ENCODE peak calls at places on chromosomes 13 and 19, in nine cellular contexts. One of them, this sample, is unnamed.

GRCh38 chr13:100089633-100090032 is 740 bp downstream of the PCCA start:
- DNase-seq in AG04449: no peak
- DNase-seq in fibroblast of the aortic adventitia: peak
- DNase-seq in IMR-90: peak
- DNase-seq in BJ: no peak
- DNase-seq in lower lobe of right lung: no peak
- DNase-seq in retinal pigment epithelial cell: no peak
- DNase-seq in stomach: no peak
- DNase-seq in HL-60: no peak
- DNase-seq in this sample: no peak

GRCh38 chr19:29806098-29806866 is 5.5 kb upstream of the CCNE1 start:
- DNase-seq in AG04449: no peak
- DNase-seq in lower lobe of right lung: peak
- DNase-seq in stomach: no peak
- DNase-seq in BJ: no peak
- DNase-seq in IMR-90: peak
- DNase-seq in retinal pigment epithelial cell: peak
- DNase-seq in fibroblast of the aortic adventitia: peak
- DNase-seq in HL-60: no peak
- DNase-seq in this sample: no peak

GRCh38 chr19:43438291-43439162 is 23.8 kb downstream of the TEX101 start:
- DNase-seq in retinal pigment epithelial cell: no peak
- DNase-seq in AG04449: no peak
- DNase-seq in stomach: peak
- DNase-seq in IMR-90: peak
- DNase-seq in HL-60: no peak
- DNase-seq in fibroblast of the aortic adventitia: peak
- DNase-seq in BJ: peak
- DNase-seq in lower lobe of right lung: no peak
- DNase-seq in this sample: peak

GRCh38 chr19:51079486-51080110 is 3.1 kb downstream of the KLK14 start:
- DNase-seq in AG04449: no peak
- DNase-seq in HL-60: no peak
- DNase-seq in IMR-90: no peak
- DNase-seq in fibroblast of the aortic adventitia: no peak
- DNase-seq in retinal pigment epithelial cell: no peak
- DNase-seq in BJ: no peak
- DNase-seq in stomach: peak
- DNase-seq in lower lobe of right lung: no peak
- DNase-seq in this sample: no peak

GRCh38 chr19:21328402-21328801 is 808 bp downstream of the ZNF708 start:
- DNase-seq in IMR-90: no peak
- DNase-seq in stomach: no peak
- DNase-seq in AG04449: no peak
- DNase-seq in lower lobe of right lung: no peak
- DNase-seq in BJ: no peak
- DNase-seq in retinal pigment epithelial cell: no peak
- DNase-seq in HL-60: no peak
- DNase-seq in fibroblast of the aortic adventitia: peak
- DNase-seq in this sample: no peak

GRCh38 chr13:83377486-83377885 is 504.8 kb downstream of the SLITRK1 start:
- DNase-seq in lower lobe of right lung: no peak
- DNase-seq in stomach: no peak
- DNase-seq in BJ: no peak
- DNase-seq in IMR-90: peak
- DNase-seq in HL-60: no peak
- DNase-seq in fibroblast of the aortic adventitia: peak
- DNase-seq in AG04449: no peak
- DNase-seq in retinal pigment epithelial cell: peak
- DNase-seq in this sample: no peak

GRCh38 chr19:47372603-47373002 is 23.5 kb downstream of the DHX34 start:
- DNase-seq in IMR-90: no peak
- DNase-seq in BJ: no peak
- DNase-seq in HL-60: no peak
- DNase-seq in stomach: no peak
- DNase-seq in fibroblast of the aortic adventitia: no peak
- DNase-seq in AG04449: no peak
- DNase-seq in lower lobe of right lung: no peak
- DNase-seq in retinal pigment epithelial cell: no peak
- DNase-seq in this sample: no peak

GRCh38 chr19:31715249-31715944 is 366.2 kb upstream of the TSHZ3 start:
- DNase-seq in stomach: no peak
- DNase-seq in BJ: no peak
- DNase-seq in AG04449: no peak
- DNase-seq in IMR-90: no peak
- DNase-seq in HL-60: no peak
- DNase-seq in fibroblast of the aortic adventitia: peak
- DNase-seq in lower lobe of right lung: no peak
- DNase-seq in retinal pigment epithelial cell: no peak
- DNase-seq in this sample: no peak

GRCh38 chr13:112248909-112249592 is 127.1 kb upstream of the SPACA7 start:
- DNase-seq in HL-60: no peak
- DNase-seq in stomach: no peak
- DNase-seq in BJ: no peak
- DNase-seq in AG04449: no peak
- DNase-seq in IMR-90: no peak
- DNase-seq in retinal pigment epithelial cell: no peak
- DNase-seq in fibroblast of the aortic adventitia: no peak
- DNase-seq in lower lobe of right lung: no peak
- DNase-seq in this sample: no peak

GRCh38 chr13:30464496-30465351 is 1.0 kb downstream of the HMGB1 start:
- DNase-seq in retinal pigment epithelial cell: peak
- DNase-seq in BJ: no peak
- DNase-seq in fibroblast of the aortic adventitia: peak
- DNase-seq in lower lobe of right lung: peak
- DNase-seq in AG04449: no peak
- DNase-seq in stomach: peak
- DNase-seq in HL-60: peak
- DNase-seq in IMR-90: peak
- DNase-seq in this sample: peak

GRCh38 chr19:48779636-48780035 is 24.3 kb downstream of the FGF21 start:
- DNase-seq in BJ: no peak
- DNase-seq in HL-60: no peak
- DNase-seq in retinal pigment epithelial cell: no peak
- DNase-seq in lower lobe of right lung: no peak
- DNase-seq in AG04449: no peak
- DNase-seq in IMR-90: no peak
- DNase-seq in stomach: no peak
- DNase-seq in fibroblast of the aortic adventitia: no peak
- DNase-seq in this sample: no peak

GRCh38 chr19:48780684-48781391 is 25.5 kb downstream of the FGF21 start:
- DNase-seq in retinal pigment epithelial cell: no peak
- DNase-seq in HL-60: no peak
- DNase-seq in stomach: peak
- DNase-seq in IMR-90: peak
- DNase-seq in lower lobe of right lung: no peak
- DNase-seq in AG04449: no peak
- DNase-seq in BJ: no peak
- DNase-seq in fibroblast of the aortic adventitia: peak
- DNase-seq in this sample: peak

DNA sequence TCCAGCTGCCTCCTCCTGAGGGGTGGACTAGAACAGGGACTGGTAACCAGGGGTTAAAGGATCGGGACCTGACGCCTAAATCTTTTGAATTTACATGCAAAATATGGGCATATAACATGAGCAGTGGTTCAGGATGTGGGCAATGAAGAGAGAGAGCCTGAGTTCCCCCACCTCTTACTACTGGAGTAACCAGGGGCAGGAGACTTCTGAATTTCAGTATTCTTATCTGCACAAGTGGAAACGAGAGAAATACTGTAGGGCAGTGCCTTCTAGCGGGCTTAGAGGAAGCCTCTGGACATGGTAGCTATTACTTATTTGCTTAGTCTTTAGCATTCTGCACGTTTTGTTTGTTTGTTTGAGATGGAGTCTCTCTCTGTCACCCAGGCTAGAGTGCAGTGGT is 26.3 kb downstream of the BCAT2 start:
- DNase-seq in lower lobe of right lung: no peak
- DNase-seq in fibroblast of the aortic adventitia: peak
- DNase-seq in HL-60: no peak
- DNase-seq in stomach: no peak
- DNase-seq in IMR-90: no peak
- DNase-seq in retinal pigment epithelial cell: no peak
- DNase-seq in BJ: no peak
- DNase-seq in AG04449: no peak
- DNase-seq in this sample: no peak
- TF ChIP-seq CTCF in lower lobe of right lung: no peak
- TF ChIP-seq CTCF in fibroblast of the aortic adventitia: peak
- TF ChIP-seq CTCF in HL-60: no peak
- TF ChIP-seq CTCF in stomach: no peak
- TF ChIP-seq CTCF in IMR-90: peak
- TF ChIP-seq CTCF in retinal pigment epithelial cell: no peak
- TF ChIP-seq CTCF in BJ: no peak
- TF ChIP-seq CTCF in AG04449: no peak
- TF ChIP-seq CTCF in this sample: peak

GRCh38 chr13:66994097-66994496 is 236.0 kb downstream of the PCDH9 start:
- DNase-seq in retinal pigment epithelial cell: peak
- DNase-seq in HL-60: no peak
- DNase-seq in AG04449: no peak
- DNase-seq in fibroblast of the aortic adventitia: peak
- DNase-seq in IMR-90: peak
- DNase-seq in stomach: peak
- DNase-seq in BJ: no peak
- DNase-seq in lower lobe of right lung: peak
- DNase-seq in this sample: no peak
- TF ChIP-seq CTCF in retinal pigment epithelial cell: peak
- TF ChIP-seq CTCF in HL-60: no peak
- TF ChIP-seq CTCF in AG04449: peak
- TF ChIP-seq CTCF in fibroblast of the aortic adventitia: peak
- TF ChIP-seq CTCF in IMR-90: peak
- TF ChIP-seq CTCF in stomach: peak
- TF ChIP-seq CTCF in BJ: peak
- TF ChIP-seq CTCF in lower lobe of right lung: peak
- TF ChIP-seq CTCF in this sample: peak

GRCh38 chr13:60158321-60158801 is 5.4 kb downstream of the DIAPH3 start:
- DNase-seq in IMR-90: no peak
- DNase-seq in HL-60: no peak
- DNase-seq in stomach: no peak
- DNase-seq in fibroblast of the aortic adventitia: no peak
- DNase-seq in BJ: no peak
- DNase-seq in AG04449: no peak
- DNase-seq in lower lobe of right lung: no peak
- DNase-seq in retinal pigment epithelial cell: peak
- DNase-seq in this sample: no peak
- TF ChIP-seq CTCF in IMR-90: no peak
- TF ChIP-seq CTCF in HL-60: no peak
- TF ChIP-seq CTCF in stomach: no peak
- TF ChIP-seq CTCF in fibroblast of the aortic adventitia: no peak
- TF ChIP-seq CTCF in BJ: no peak
- TF ChIP-seq CTCF in AG04449: no peak
- TF ChIP-seq CTCF in lower lobe of right lung: no peak
- TF ChIP-seq CTCF in retinal pigment epithelial cell: no peak
- TF ChIP-seq CTCF in this sample: no peak

GRCh38 chr19:49468199-49468598 is 5.8 kb upstream of the FLT3LG start:
- DNase-seq in BJ: no peak
- DNase-seq in lower lobe of right lung: no peak
- DNase-seq in HL-60: no peak
- DNase-seq in IMR-90: no peak
- DNase-seq in stomach: no peak
- DNase-seq in AG04449: no peak
- DNase-seq in fibroblast of the aortic adventitia: no peak
- DNase-seq in retinal pigment epithelial cell: no peak
- DNase-seq in this sample: no peak

GRCh38 chr19:49472936-49473335 is 1.1 kb upstream of the FLT3LG start:
- DNase-seq in lower lobe of right lung: no peak
- DNase-seq in HL-60: no peak
- DNase-seq in AG04449: no peak
- DNase-seq in IMR-90: no peak
- DNase-seq in retinal pigment epithelial cell: no peak
- DNase-seq in BJ: no peak
- DNase-seq in stomach: no peak
- DNase-seq in fibroblast of the aortic adventitia: no peak
- DNase-seq in this sample: no peak

GRCh38 chr19:49470615-49470978 is 3.4 kb upstream of the FLT3LG start:
- DNase-seq in stomach: no peak
- DNase-seq in AG04449: no peak
- DNase-seq in IMR-90: no peak
- DNase-seq in lower lobe of right lung: no peak
- DNase-seq in retinal pigment epithelial cell: no peak
- DNase-seq in HL-60: no peak
- DNase-seq in BJ: no peak
- DNase-seq in fibroblast of the aortic adventitia: no peak
- DNase-seq in this sample: no peak

GRCh38 chr19:49468746-49469447 is 5.1 kb upstream of the FLT3LG start:
- DNase-seq in HL-60: peak
- DNase-seq in IMR-90: no peak
- DNase-seq in BJ: no peak
- DNase-seq in fibroblast of the aortic adventitia: peak
- DNase-seq in lower lobe of right lung: no peak
- DNase-seq in AG04449: no peak
- DNase-seq in stomach: peak
- DNase-seq in retinal pigment epithelial cell: no peak
- DNase-seq in this sample: no peak

GRCh38 chr19:49469828-49470614 is 4.0 kb upstream of the FLT3LG start:
- DNase-seq in AG04449: no peak
- DNase-seq in retinal pigment epithelial cell: no peak
- DNase-seq in stomach: peak
- DNase-seq in BJ: no peak
- DNase-seq in HL-60: peak
- DNase-seq in lower lobe of right lung: no peak
- DNase-seq in fibroblast of the aortic adventitia: no peak
- DNase-seq in IMR-90: peak
- DNase-seq in this sample: no peak
- TF ChIP-seq CTCF in AG04449: no peak
- TF ChIP-seq CTCF in retinal pigment epithelial cell: no peak
- TF ChIP-seq CTCF in stomach: no peak
- TF ChIP-seq CTCF in BJ: no peak
- TF ChIP-seq CTCF in HL-60: no peak
- TF ChIP-seq CTCF in lower lobe of right lung: no peak
- TF ChIP-seq CTCF in fibroblast of the aortic adventitia: no peak
- TF ChIP-seq CTCF in IMR-90: no peak
- TF ChIP-seq CTCF in this sample: peak

DNA sequence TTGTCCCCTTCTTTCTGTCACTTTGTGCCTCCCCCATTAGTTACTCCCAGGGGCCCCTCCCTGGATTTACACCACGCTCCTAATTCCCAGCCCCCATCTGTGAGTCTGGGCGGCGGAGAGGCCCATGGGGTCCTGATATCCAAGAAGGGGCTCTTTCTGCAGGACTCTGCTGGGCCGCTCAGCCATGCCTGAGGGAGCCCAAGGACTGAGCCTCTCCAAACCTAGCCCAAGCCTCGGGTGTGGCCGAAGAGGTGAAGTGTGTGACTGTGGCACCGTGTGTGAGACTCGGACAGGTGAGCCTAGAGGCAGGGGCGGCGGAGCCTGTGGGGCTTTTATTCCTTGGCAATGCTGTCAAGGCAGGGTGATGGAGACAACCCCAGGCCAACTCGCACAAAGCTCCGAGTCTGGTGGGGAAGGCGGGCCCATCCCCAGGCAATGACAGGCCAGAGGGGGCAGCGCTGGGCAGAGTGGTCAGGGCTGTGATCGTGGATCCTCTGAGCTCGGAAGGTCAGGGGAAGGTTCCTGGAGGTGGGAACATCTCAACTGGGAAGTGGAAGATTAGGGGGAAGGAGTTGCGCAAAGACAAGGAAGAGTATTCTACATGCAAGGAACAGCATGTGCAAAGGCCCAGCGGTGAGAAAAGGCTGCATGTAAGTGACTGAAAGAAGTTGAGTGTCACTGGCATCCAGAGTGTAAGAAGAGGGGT is 1.6 kb downstream of the PLEKHG2 start:
- DNase-seq in retinal pigment epithelial cell: no peak
- DNase-seq in AG04449: no peak
- DNase-seq in stomach: no peak
- DNase-seq in fibroblast of the aortic adventitia: no peak
- DNase-seq in HL-60: no peak
- DNase-seq in IMR-90: peak
- DNase-seq in lower lobe of right lung: no peak
- DNase-seq in BJ: no peak
- DNase-seq in this sample: no peak
- TF ChIP-seq CTCF in retinal pigment epithelial cell: peak
- TF ChIP-seq CTCF in AG04449: peak
- TF ChIP-seq CTCF in stomach: no peak
- TF ChIP-seq CTCF in fibroblast of the aortic adventitia: peak
- TF ChIP-seq CTCF in HL-60: no peak
- TF ChIP-seq CTCF in IMR-90: peak
- TF ChIP-seq CTCF in lower lobe of right lung: peak
- TF ChIP-seq CTCF in BJ: peak
- TF ChIP-seq CTCF in this sample: peak

This sample was measured in HFFc6.